ENCODE peak calls at places on chromosomes 12 and 14, in ten cellular contexts. G, O, L, R, A, P, I, H, W and K are unnamed samples.

GRCh38 chr12:6280053-6280469 is 30.4 kb upstream of the PLEKHG6 start:
- DNase-seq in A (no peak), O (no peak), R (no peak), W (no peak), G (peak), H (peak), P (peak), I (no peak), L (peak), K (no peak)

GRCh38 chr12:3336606-3337311 is 154.2 kb upstream of the PRMT8 start:
- DNase-seq in H (peak), I (no peak), O (no peak), W (no peak), R (no peak), A (no peak), P (peak), G (no peak), L (peak), K (no peak)

GRCh38 chr12:60197589-60197988 is 601.8 kb downstream of the SLC16A7 start:
- DNase-seq in W (no peak), A (no peak), O (no peak), R (no peak), I (no peak), H (no peak), G (peak), P (no peak), L (no peak), K (no peak)

GRCh38 chr12:52175411-52176350 is 16.1 kb downstream of the KRT80 start:
- DNase-seq in P (no peak), R (no peak), I (no peak), W (no peak), O (no peak), A (no peak), H (no peak), G (no peak), L (no peak), K (no peak)

GRCh38 chr14:23408307-23408630 is 196 bp upstream of the MYH6 start:
- DNase-seq in H (no peak), P (no peak), R (no peak), I (no peak), L (no peak), A (no peak), W (no peak), O (no peak), G (no peak), K (no peak)

GRCh38 chr14:100691395-100692025 is 35.2 kb upstream of the DLK1 start:
- DNase-seq in A (no peak), R (no peak), W (no peak), L (no peak), G (no peak), O (no peak), H (no peak), I (peak), P (no peak), K (no peak)

GRCh38 chr12:88715673-88716072 is 135.4 kb upstream of the KITLG start:
- DNase-seq in G (no peak), A (no peak), L (no peak), H (no peak), W (no peak), R (no peak), O (no peak), I (no peak), P (no peak), K (no peak)

GRCh38 chr14:68627868-68628604 is 164.8 kb downstream of the ZFP36L1 start:
- DNase-seq in O (no peak), P (no peak), G (no peak), I (peak), A (peak), L (peak), H (no peak), R (peak), W (peak), K (no peak)

GRCh38 chr14:75519826-75520692 is 2.2 kb upstream of the BATF start:
- DNase-seq in G (no peak), I (no peak), O (no peak), P (no peak), W (no peak), A (no peak), R (no peak), L (no peak), H (no peak), K (no peak)

GRCh38 chr12:132872073-132872855 is 15.1 kb downstream of the CHFR start:
- DNase-seq in G (no peak), A (no peak), I (no peak), R (no peak), H (no peak), W (no peak), P (no peak), L (no peak), O (no peak), K (no peak)

GRCh38 chr14:23828001-23828400 is 125.6 kb upstream of the DHRS4 start:
- DNase-seq in L (no peak), H (no peak), A (no peak), P (no peak), G (no peak), I (no peak), W (no peak), O (no peak), R (no peak), K (no peak)

GRCh38 chr12:20505056-20505455 is 136.7 kb downstream of the PDE3A start:
- DNase-seq in A (no peak), R (no peak), H (no peak), L (no peak), G (no peak), P (no peak), O (no peak), W (no peak), I (no peak), K (no peak)

GRCh38 chr14:99562848-99563748 is 40.9 kb downstream of the CCDC85C start:
- DNase-seq in W (no peak), L (no peak), H (peak), G (no peak), P (no peak), R (peak), I (peak), O (no peak), A (no peak), K (no peak)

GRCh38 chr14:103186241-103186835 is 63.1 kb downstream of the TNFAIP2 start:
- DNase-seq in W (no peak), G (no peak), O (no peak), A (no peak), H (peak), P (peak), I (no peak), R (no peak), L (no peak), K (no peak)

GRCh38 chr12:22978962-22979361 is 354.0 kb downstream of the ETNK1 start:
- DNase-seq in W (no peak), O (no peak), I (no peak), R (no peak), H (no peak), A (no peak), L (no peak), G (no peak), P (no peak), K (no peak)

GRCh38 chr12:15627995-15628945 is 160.9 kb downstream of the EPS8 start:
- DNase-seq in G (no peak), W (no peak), H (no peak), L (no peak), A (no peak), O (no peak), P (no peak), R (no peak), I (no peak), K (no peak)

GRCh38 chr12:65501093-65501621 is 222.7 kb downstream of the MSRB3 start:
- DNase-seq in A (no peak), I (no peak), W (peak), G (no peak), H (peak), R (no peak), L (no peak), O (no peak), P (no peak), K (no peak)

GRCh38 chr12:27347779-27348178 is 15.1 kb downstream of the BMAL2 start:
- DNase-seq in P (no peak), R (no peak), G (no peak), I (no peak), W (no peak), A (no peak), L (no peak), O (no peak), H (no peak), K (no peak)

GRCh38 chr12:51128905-51129304 is 44.0 kb downstream of the TFCP2 start:
- DNase-seq in L (no peak), R (no peak), H (no peak), G (no peak), P (no peak), A (no peak), W (no peak), I (no peak), O (no peak), K (no peak)

GRCh38 chr14:104253223-104253822 is 114.9 kb downstream of the KIF26A start:
- DNase-seq in R (no peak), W (no peak), G (no peak), L (no peak), H (no peak), A (no peak), P (no peak), O (no peak), I (peak), K (no peak)

GRCh38 chr12:96395236-96395635 is 5.0 kb downstream of the CDK17 start:
- DNase-seq in O (no peak), H (no peak), L (no peak), G (no peak), I (no peak), A (no peak), P (no peak), W (no peak), R (peak), K (no peak)

GRCh38 chr12:39372929-39373328 is 70.0 kb downstream of the KIF21A start:
- DNase-seq in R (no peak), L (no peak), G (no peak), A (peak), O (no peak), W (no peak), I (no peak), P (no peak), H (no peak), K (no peak)

GRCh38 chr14:77498120-77498979 is at the start of gene ISM2:
- DNase-seq in P (no peak), O (no peak), G (no peak), H (peak), I (peak), R (peak), A (peak), W (no peak), L (no peak), K (no peak)

GRCh38 chr14:69153848-69154208 is 909 bp upstream of the DCAF5 start:
- DNase-seq in P (no peak), L (no peak), W (no peak), O (no peak), I (no peak), A (no peak), R (peak), G (no peak), H (peak), K (no peak)

GRCh38 chr12:83468988-83469908 is 782.5 kb downstream of the TMTC2 start:
- DNase-seq in A (no peak), G (no peak), L (no peak), W (no peak), H (no peak), O (no peak), P (no peak), R (no peak), I (no peak), K (no peak)

GRCh38 chr14:90384543-90384911 is 12.3 kb upstream of the CALM1 start:
- DNase-seq in R (no peak), W (no peak), H (no peak), P (no peak), L (no peak), G (no peak), I (no peak), A (no peak), O (no peak), K (no peak)

GRCh38 chr12:44874981-44875416 is 1.1 kb downstream of the NELL2 start:
- DNase-seq in L (no peak), O (no peak), R (peak), P (no peak), W (no peak), A (no peak), G (no peak), I (no peak), H (no peak), K (no peak)

GRCh38 chr12:110585231-110585799 is 2.2 kb upstream of the PPTC7 start:
- DNase-seq in P (no peak), R (peak), W (no peak), I (no peak), H (no peak), G (no peak), O (no peak), A (no peak), L (no peak), K (no peak)

GRCh38 chr14:24895243-24895583 is 154.7 kb downstream of the STXBP6 start:
- DNase-seq in R (peak), O (no peak), A (no peak), P (no peak), G (no peak), W (no peak), I (no peak), H (no peak), L (no peak), K (no peak)

GRCh38 chr12:2719405-2719804 is 75.4 kb upstream of the FKBP4 start:
- DNase-seq in P (no peak), L (no peak), O (no peak), W (no peak), G (no peak), I (no peak), A (no peak), H (no peak), R (no peak), K (no peak)

GRCh38 chr12:45130881-45131281 is 80.0 kb upstream of the DBX2 start:
- DNase-seq in G (peak), W (no peak), A (peak), R (peak), O (peak), P (no peak), H (peak), L (peak), I (no peak), K (peak)

GRCh38 chr14:59318908-59319307 is 130.4 kb downstream of the DAAM1 start:
- DNase-seq in I (no peak), A (no peak), G (no peak), W (no peak), O (no peak), H (no peak), R (no peak), P (no peak), L (no peak), K (no peak)

GRCh38 chr14:102530828-102531478 is 21.4 kb upstream of the ANKRD9 start:
- DNase-seq in O (no peak), L (no peak), H (no peak), A (no peak), W (no peak), I (no peak), P (no peak), G (no peak), R (no peak), K (peak)

GRCh38 chr12:59736786-59737185 is 141.0 kb downstream of the SLC16A7 start:
- DNase-seq in L (no peak), O (no peak), W (no peak), G (no peak), I (no peak), A (no peak), R (no peak), H (no peak), P (no peak), K (peak)

GRCh38 chr14:104385189-104386135 is 194.1 kb upstream of the C14orf180 start:
- DNase-seq in I (peak), A (no peak), H (peak), R (no peak), W (no peak), P (peak), G (no peak), O (no peak), L (no peak), K (no peak)

GRCh38 chr12:52139579-52140062 is 52.2 kb downstream of the KRT80 start:
- DNase-seq in R (peak), L (no peak), H (no peak), P (no peak), G (no peak), A (no peak), I (no peak), W (no peak), O (no peak), K (no peak)

GRCh38 chr12:46439793-46440511 is 67.4 kb upstream of the SLC38A2 start:
- DNase-seq in O (no peak), P (no peak), A (no peak), L (no peak), H (no peak), G (no peak), R (no peak), I (no peak), W (no peak), K (no peak)

GRCh38 chr12:13379531-13379930 is 183.0 kb downstream of the EMP1 start:
- DNase-seq in O (no peak), P (no peak), R (no peak), A (no peak), W (peak), I (no peak), H (no peak), G (no peak), L (no peak), K (no peak)

GRCh38 chr14:61262082-61262481 is 19.1 kb downstream of the TMEM30B start:
- DNase-seq in L (no peak), A (no peak), G (no peak), I (no peak), W (no peak), O (no peak), H (no peak), P (no peak), R (no peak), K (no peak)

DNA sequence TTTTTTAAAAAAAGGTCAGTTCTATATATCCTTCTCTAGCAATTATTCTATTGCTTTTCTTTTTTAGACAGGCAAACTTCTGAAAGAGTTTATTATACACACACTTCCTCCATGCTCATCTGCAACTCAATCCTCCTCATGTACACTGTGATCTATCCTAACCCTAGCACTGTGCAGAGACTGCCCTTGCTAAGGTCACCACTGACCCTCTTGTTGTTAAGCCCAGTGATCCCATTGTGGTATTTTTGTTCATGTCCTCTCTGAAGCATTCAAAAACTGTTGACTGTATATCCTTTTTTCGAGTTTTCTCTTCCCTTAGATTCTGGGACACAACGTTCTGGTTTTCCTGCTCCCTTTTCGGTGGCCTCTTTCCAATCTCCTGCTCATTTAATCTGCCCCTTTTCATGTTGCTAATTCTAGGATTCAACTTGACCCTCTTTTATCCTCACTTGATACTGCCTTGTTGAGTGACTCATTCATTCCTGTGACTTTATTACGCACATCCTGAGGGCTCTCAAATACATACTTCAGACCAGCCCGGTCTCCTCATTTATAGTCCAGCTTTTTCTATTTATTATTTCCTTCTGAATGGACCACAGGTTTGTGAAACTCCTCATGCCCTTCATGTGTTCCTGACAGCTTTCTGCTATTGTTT is 53.9 kb upstream of the PTPRB start:
- DNase-seq in P (no peak), H (no peak), A (no peak), L (no peak), G (no peak), R (no peak), I (no peak), W (no peak), O (no peak), K (no peak)
- TF ChIP-seq POLR2AphosphoS5 in P (no peak), H (no peak), A (no peak), L (no peak), G (no peak), R (no peak), I (no peak), W (peak), O (no peak), K (no peak)

GRCh38 chr12:49200882-49201594 is 12.2 kb upstream of the TUBA1A start:
- DNase-seq in A (peak), O (peak), W (no peak), P (no peak), G (peak), I (no peak), L (peak), H (no peak), R (peak), K (peak)
- TF ChIP-seq POLR2AphosphoS5 in A (no peak), O (no peak), W (no peak), P (no peak), G (no peak), I (no peak), L (no peak), H (peak), R (no peak), K (no peak)

GRCh38 chr12:77352941-77353340 is 287.6 kb upstream of the E2F7 start:
- DNase-seq in W (no peak), A (no peak), G (no peak), R (no peak), L (no peak), P (no peak), I (no peak), H (no peak), O (no peak), K (no peak)

GRCh38 chr12:77354766-77355362 is 289.5 kb upstream of the E2F7 start:
- DNase-seq in O (no peak), H (no peak), G (no peak), R (no peak), A (no peak), I (no peak), L (no peak), P (no peak), W (no peak), K (no peak)

GRCh38 chr12:77362871-77363270 is 297.5 kb upstream of the E2F7 start:
- DNase-seq in W (no peak), H (no peak), G (no peak), O (no peak), L (no peak), P (no peak), R (no peak), I (no peak), A (no peak), K (no peak)

GRCh38 chr12:77357654-77358053 is 292.3 kb upstream of the E2F7 start:
- DNase-seq in W (no peak), L (no peak), I (no peak), A (no peak), R (no peak), H (no peak), G (no peak), O (no peak), P (no peak), K (no peak)
- TF ChIP-seq POLR2AphosphoS5 in W (no peak), L (no peak), I (no peak), A (no peak), R (no peak), H (no peak), G (no peak), O (no peak), P (no peak), K (no peak)

DNA sequence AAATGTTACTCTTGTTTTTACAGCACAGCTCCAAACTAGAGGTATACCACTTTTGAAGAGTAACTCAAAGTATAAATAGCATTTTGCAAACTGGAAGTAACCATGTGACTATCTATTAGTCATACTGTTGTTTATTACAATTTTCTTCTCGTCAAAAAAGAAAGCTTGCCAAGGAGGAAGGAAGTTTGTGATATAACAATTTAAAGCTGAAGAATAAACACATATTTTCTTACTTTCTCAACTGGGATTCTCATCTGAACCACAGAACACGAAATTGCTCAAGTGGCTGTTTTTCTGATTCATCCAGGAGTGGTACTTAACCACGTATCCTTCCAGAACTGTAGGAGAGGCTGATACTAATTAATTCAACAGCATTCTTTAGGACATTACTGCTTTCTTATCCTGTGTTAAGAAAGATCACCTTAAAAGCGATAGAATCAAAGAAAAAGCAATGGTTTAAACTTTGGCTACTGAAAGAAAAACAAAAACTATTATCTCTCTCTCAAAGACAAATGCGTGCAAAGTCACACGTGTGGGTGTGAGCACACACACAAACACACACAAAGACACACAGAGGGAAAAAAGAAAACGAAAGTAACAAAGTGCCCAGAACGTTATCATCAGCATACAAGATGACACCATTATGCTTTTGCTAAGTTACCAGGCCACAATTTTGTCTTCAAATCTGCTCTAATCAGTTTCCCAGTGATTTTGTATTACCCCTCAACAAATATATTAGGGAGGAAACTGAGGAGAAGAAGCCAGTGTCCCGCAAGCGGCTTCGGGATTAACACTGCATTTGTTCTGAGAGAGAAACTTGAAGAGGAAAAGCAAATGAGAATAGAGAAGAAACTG is at the start of gene CLEC2B:
- DNase-seq in L (no peak), R (no peak), W (no peak), P (no peak), H (no peak), G (no peak), A (no peak), I (no peak), O (peak), K (no peak)
- TF ChIP-seq POLR2AphosphoS5 in L (no peak), R (no peak), W (no peak), P (no peak), H (peak), G (no peak), A (no peak), I (no peak), O (no peak), K (no peak)